ENCODE peak calls at places on chromosomes 3 and 15, in five cellular contexts. T is upper lobe of right lung, V is aorta, R is PC-3, C is upper lobe of left lung. P is an unnamed sample.

GRCh38 chr3:18556503-18556902 is 131.4 kb upstream of the SATB1 start:
- DNase-seq in C (peak; percentile 33), V (no peak), R (peak; percentile 76), T (no peak), P (no peak)

GRCh38 chr15:59115047-59115446 is 10.1 kb downstream of the CCNB2 start:
- DNase-seq in T (no peak), C (no peak), V (no peak), R (no peak), P (no peak)

GRCh38 chr15:99561476-99562230 is 4.1 kb upstream of the MEF2A start:
- DNase-seq in V (no peak), C (no peak), R (no peak), T (no peak), P (no peak)

GRCh38 chr3:8529197-8529637 is 27.6 kb downstream of the LMCD1 start:
- DNase-seq in R (no peak), C (no peak), V (no peak), T (no peak), P (no peak)

GRCh38 chr3:114741066-114741465 is 406.0 kb downstream of the ZBTB20 start:
- DNase-seq in V (no peak), C (no peak), T (no peak), R (no peak), P (no peak)

GRCh38 chr15:36177590-36178281 is 401.7 kb upstream of the CDIN1 start:
- DNase-seq in T (no peak), C (no peak), R (peak; percentile 90), V (no peak), P (no peak)

GRCh38 chr3:156382458-156383346 is 172.2 kb downstream of the SSR3 start:
- DNase-seq in C (peak; percentile 23), T (no peak), R (peak; percentile 76), V (no peak), P (no peak)

GRCh38 chr15:98085003-98085639 is 124.6 kb downstream of the ARRDC4 start:
- DNase-seq in T (no peak), R (peak; percentile 74), V (no peak), C (peak; percentile 29), P (no peak)

GRCh38 chr3:18188491-18188890 is 236.6 kb downstream of the SATB1 start:
- DNase-seq in T (no peak), R (no peak), C (no peak), V (no peak), P (no peak)

GRCh38 chr3:170564664-170565063 is 21.2 kb downstream of the SLC7A14 start:
- DNase-seq in V (no peak), R (no peak), C (no peak), T (no peak), P (no peak)

GRCh38 chr3:142647856-142648255 is 51.7 kb downstream of the PLS1 start:
- DNase-seq in C (no peak), V (no peak), T (no peak), R (peak; percentile 81), P (no peak)

GRCh38 chr3:177312491-177312890 is 115.2 kb upstream of the TBL1XR1 start:
- DNase-seq in R (no peak), V (no peak), T (no peak), C (no peak), P (no peak)

GRCh38 chr3:96027718-96028117 is 786.7 kb upstream of the EPHA6 start:
- DNase-seq in V (no peak), C (no peak), T (no peak), R (no peak), P (no peak)

GRCh38 chr3:117874904-117875874 is 1159.5 kb downstream of the IGSF11 start:
- DNase-seq in R (no peak), V (no peak), C (no peak), T (no peak), P (no peak)

GRCh38 chr15:73936181-73936580 is 9.9 kb downstream of the LOXL1 start:
- DNase-seq in V (peak; percentile 68), T (no peak), C (no peak), R (no peak), P (no peak)

GRCh38 chr15:40232625-40233070 is 6.2 kb upstream of the PAK6 start:
- DNase-seq in V (no peak), T (no peak), R (no peak), C (peak; percentile 53), P (no peak)

DNA sequence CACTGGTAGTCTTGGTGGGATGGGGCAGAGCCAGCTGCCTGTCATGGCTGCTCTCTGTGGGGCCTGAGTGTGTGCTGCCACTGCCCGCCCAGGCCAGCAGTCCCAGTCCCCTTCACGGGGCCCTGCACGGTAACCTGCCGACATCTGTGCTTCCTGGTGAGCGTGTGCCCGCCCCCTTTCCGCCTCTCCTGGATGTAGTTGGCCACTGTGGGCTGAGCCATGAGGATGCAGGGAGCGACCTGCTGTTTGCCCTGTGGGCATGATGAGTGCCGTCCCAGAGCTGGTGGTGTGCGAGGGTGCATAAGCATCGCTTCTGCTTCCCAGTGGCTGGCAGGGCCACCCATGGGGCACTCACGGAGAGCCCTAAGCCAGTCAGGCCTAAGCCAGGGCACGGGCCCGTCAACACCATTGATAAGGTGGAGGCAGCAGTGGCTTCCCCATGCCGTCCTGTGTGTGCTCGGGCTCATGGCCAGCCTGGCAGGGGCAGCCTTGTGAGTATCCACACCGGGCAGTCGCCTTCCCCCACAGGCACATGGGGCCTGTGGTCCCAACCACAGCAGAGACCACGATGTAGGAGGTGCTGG is 14.6 kb downstream of the PLXNA1 start:
- DNase-seq in T (no peak), C (no peak), R (no peak), V (no peak), P (no peak)
- H3K4me1 ChIP-seq in T (peaks cover 44% of the 10 kb centered on the region), C (peaks cover 60% of the 10 kb centered on the region), R (no peaks in the 10 kb centered on the region), V (no peaks in the 10 kb centered on the region), P (peaks cover 25% of the 10 kb centered on the region)

GRCh38 chr15:66708389-66708788 is 6.4 kb downstream of the SMAD6 start:
- DNase-seq in T (no peak), R (no peak), C (no peak), V (no peak), P (no peak)

GRCh38 chr15:66707310-66708160 is 5.5 kb downstream of the SMAD6 start:
- DNase-seq in C (peak; percentile 44), T (peak; percentile 72), R (no peak), V (no peak), P (no peak)

GRCh38 chr15:66711886-66712285 is 9.8 kb downstream of the SMAD6 start:
- DNase-seq in V (no peak), T (no peak), C (no peak), R (no peak), P (no peak)

GRCh38 chr15:66711260-66711659 is 9.2 kb downstream of the SMAD6 start:
- DNase-seq in R (no peak), C (no peak), T (no peak), V (no peak), P (no peak)

GRCh38 chr15:66709884-66710283 is 7.8 kb downstream of the SMAD6 start:
- DNase-seq in T (no peak), C (no peak), V (no peak), R (no peak), P (no peak)
- H3K4me1 ChIP-seq in T (peaks cover 43% of the 10 kb centered on the region), C (peaks cover 63% of the 10 kb centered on the region), V (peaks cover 7% of the 10 kb centered on the region), R (peaks cover 9% of the 10 kb centered on the region), P (peaks cover 22% of the 10 kb centered on the region)

GRCh38 chr3:66469220-66469640 is 31.6 kb downstream of the LRIG1 start:
- DNase-seq in V (no peak), R (no peak), C (no peak), T (no peak), P (no peak)
- H3K4me1 ChIP-seq in V (peaks cover 6% of the 10 kb centered on the region), R (peaks cover 17% of the 10 kb centered on the region), C (peaks cover 57% of the 10 kb centered on the region), T (peaks cover 40% of the 10 kb centered on the region), P (peaks cover 13% of the 10 kb centered on the region)

DNA sequence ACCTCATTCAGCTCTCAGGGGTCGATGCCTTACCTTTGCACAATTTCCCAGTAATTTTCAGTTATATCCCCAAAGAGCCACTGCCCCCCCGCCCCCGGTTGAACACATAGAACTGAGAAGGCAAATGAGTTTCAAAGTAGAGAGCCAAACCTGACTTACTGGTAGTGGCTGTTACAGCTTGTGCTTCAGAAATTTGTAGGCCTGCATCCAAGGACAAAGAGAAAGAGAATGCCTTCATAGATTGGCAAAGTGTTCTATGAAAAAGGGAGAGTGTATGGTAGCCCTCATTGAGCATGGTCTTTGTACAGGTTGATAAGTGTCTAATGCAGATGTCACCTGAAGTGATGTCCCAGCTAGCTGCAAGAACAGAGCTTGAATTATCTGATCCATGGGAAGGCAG is 13.9 kb downstream of the SEMA6D start:
- DNase-seq in R (no peak), T (no peak), V (no peak), C (no peak), P (no peak)
- H3K4me1 ChIP-seq in R (no peaks in the 10 kb centered on the region), T (peaks cover 9% of the 10 kb centered on the region), V (peaks cover 14% of the 10 kb centered on the region), C (no peaks in the 10 kb centered on the region), P (peaks cover 12% of the 10 kb centered on the region)

P was measured in esophagus squamous epithelium.